ENCODE peak calls at places on chromosomes 16 and 17, in six cellular contexts. H is H54; K is stimulated activated naive CD4-positive, alpha-beta T cell; A is HEK293T; R is progenitor cell of endocrine pancreas; P is astrocyte. U is an unnamed sample.

GRCh38 chr16:68289621-68290329 is 21.0 kb downstream of the SLC7A6OS start:
- DNase-seq in H (no peak), K (peak), A (no peak), R (no peak), P (peak), U (no peak)

GRCh38 chr16:46658925-46659324 is 30.1 kb downstream of the VPS35 start:
- DNase-seq in H (no peak), K (no peak), A (no peak), R (no peak), P (no peak), U (no peak)

GRCh38 chr16:55437627-55438026 is 41.4 kb upstream of the MMP2 start:
- DNase-seq in H (no peak), K (no peak), A (no peak), R (no peak), P (peak), U (peak)

GRCh38 chr17:17849147-17849820 is 12.5 kb upstream of the SREBF1 start:
- DNase-seq in H (no peak), K (peak), A (peak), R (no peak), P (peak), U (peak)

GRCh38 chr17:55416470-55417052 is 5.1 kb downstream of the MMD start:
- DNase-seq in H (no peak), K (no peak), A (no peak), R (no peak), P (no peak), U (no peak)

GRCh38 chr16:14334366-14335105 is 263.4 kb downstream of the MRTFB start:
- DNase-seq in H (no peak), K (no peak), A (no peak), R (no peak), P (no peak), U (no peak)

GRCh38 chr17:75614006-75614405 is 19.2 kb upstream of the SMIM5 start:
- DNase-seq in H (peak), K (no peak), A (peak), R (no peak), P (no peak), U (peak)

GRCh38 chr17:32111141-32111771 is 31.0 kb upstream of the RHOT1 start:
- DNase-seq in H (no peak), K (peak), A (peak), R (no peak), P (peak), U (peak)

GRCh38 chr16:50308237-50308965 is 42.0 kb downstream of the ADCY7 start:
- DNase-seq in H (no peak), K (no peak), A (no peak), R (peak), P (no peak), U (no peak)

GRCh38 chr17:27544350-27545131 is 86.4 kb upstream of the LGALS9 start:
- DNase-seq in H (no peak), K (no peak), A (no peak), R (no peak), P (peak), U (no peak)

GRCh38 chr17:80080081-80080480 is 21.3 kb upstream of the GAA start:
- DNase-seq in H (no peak), K (no peak), A (no peak), R (no peak), P (peak), U (no peak)

GRCh38 chr16:11224894-11225676 is 30.9 kb downstream of the SOCS1 start:
- DNase-seq in H (no peak), K (peak), A (no peak), R (no peak), P (no peak), U (peak)

GRCh38 chr17:32487460-32488176 is 825 bp downstream of the CDK5R1 start:
- DNase-seq in H (no peak), K (no peak), A (peak), R (no peak), P (peak), U (peak)

GRCh38 chr17:39746145-39746461 is 8.4 kb downstream of the GRB7 start:
- DNase-seq in H (no peak), K (no peak), A (no peak), R (no peak), P (no peak), U (no peak)

GRCh38 chr17:17412331-17412730 is 64.5 kb upstream of the MED9 start:
- DNase-seq in H (peak), K (no peak), A (no peak), R (no peak), P (peak), U (peak)

GRCh38 chr17:79831367-79832210 is 7.7 kb downstream of the CBX4 start:
- DNase-seq in H (peak), K (no peak), A (no peak), R (no peak), P (no peak), U (peak)

GRCh38 chr17:14604920-14605599 is 304.2 kb downstream of the HS3ST3B1 start:
- DNase-seq in H (no peak), K (no peak), A (no peak), R (no peak), P (no peak), U (no peak)

GRCh38 chr17:61294777-61295176 is 104.9 kb upstream of the TBX2 start:
- DNase-seq in H (peak), K (no peak), A (no peak), R (no peak), P (peak), U (peak)

GRCh38 chr17:43667506-43668438 is 6.0 kb upstream of the MEOX1 start:
- DNase-seq in H (no peak), K (no peak), A (no peak), R (no peak), P (peak), U (peak)

GRCh38 chr17:64056269-64057005 is 36.0 kb upstream of the ICAM2 start:
- DNase-seq in H (no peak), K (no peak), A (no peak), R (no peak), P (no peak), U (no peak)

GRCh38 chr17:77636835-77637806 is 321.4 kb upstream of the TNRC6C start:
- DNase-seq in H (no peak), K (no peak), A (no peak), R (no peak), P (no peak), U (no peak)

GRCh38 chr17:81126281-81127132 is 38.8 kb upstream of the PVALEF start:
- DNase-seq in H (no peak), K (no peak), A (no peak), R (no peak), P (no peak), U (no peak)